ENCODE peak calls at places on chromosomes 1 and 21, in ten cellular contexts. P is B cell; M is colonic mucosa; V is CD4-positive, alpha-beta T cell; C is activated naive CD4-positive, alpha-beta T cell treated with anti-CD3 and anti-CD28 coated beads for 36 hours; H is CD4-positive, CD25-positive, alpha-beta regulatory T cell; X is CD8-positive, alpha-beta T cell; A is EL; Y is endothelial cell; R is Kasumi-1. N is an unnamed sample.
A peak's percentile ranks its signal among the peaks of the same experiment; 100 is the strongest.

GRCh38 chr1:208570362-208570761 is 326.2 kb upstream of the PLXNA2 start:
- DNase-seq in Y (no peak), C (no peak), M (no peak), P (no peak), A (no peak), X (no peak), H (no peak), R (no peak), V (no peak), N (no peak)

GRCh38 chr1:2438038-2438437 is 25.7 kb upstream of the PEX10 start:
- DNase-seq in A (no peak), V (no peak), H (no peak), R (no peak), X (no peak), P (no peak), Y (no peak), C (no peak), M (peak; percentile 32), N (no peak)

GRCh38 chr1:37394574-37395464 is 79.6 kb upstream of the ZC3H12A start:
- DNase-seq in V (no peak), M (no peak), Y (peak; percentile 8), R (no peak), C (no peak), A (no peak), P (no peak), H (no peak), X (no peak), N (no peak)

GRCh38 chr1:31483012-31483946 is 70.3 kb downstream of the SERINC2 start:
- DNase-seq in P (no peak), Y (no peak), H (no peak), M (peak; percentile 68), C (no peak), R (peak; percentile 87), A (peak; percentile 95), V (no peak), X (no peak), N (no peak)

GRCh38 chr1:234437423-234438171 is 41.4 kb downstream of the TARBP1 start:
- DNase-seq in A (peak; percentile 18), C (no peak), Y (no peak), R (no peak), H (no peak), V (no peak), P (no peak), M (no peak), X (no peak), N (no peak)

GRCh38 chr21:35059742-35060141 is 10.6 kb upstream of the RUNX1 start:
- DNase-seq in P (no peak), H (no peak), V (no peak), Y (no peak), X (no peak), A (peak; percentile 69), R (no peak), M (no peak), C (no peak), N (no peak)

GRCh38 chr1:84960371-84960770 is 36.5 kb downstream of the MCOLN2 start:
- DNase-seq in V (no peak), A (peak; percentile 85), P (no peak), H (no peak), C (no peak), R (no peak), Y (no peak), M (no peak), X (no peak), N (no peak)

GRCh38 chr1:150692720-150693119 is 4.2 kb downstream of the GOLPH3L start:
- DNase-seq in C (no peak), M (no peak), V (no peak), A (no peak), R (no peak), H (no peak), X (no peak), P (no peak), Y (no peak), N (no peak)

GRCh38 chr21:36820176-36821031 is 121.5 kb downstream of the SIM2 start:
- DNase-seq in C (no peak), R (peak; percentile 33), P (no peak), A (no peak), X (no peak), V (no peak), H (no peak), M (no peak), Y (no peak), N (no peak)

GRCh38 chr1:40218333-40218732 is 29.4 kb upstream of the TMCO2 start:
- DNase-seq in X (no peak), M (no peak), R (no peak), A (no peak), Y (no peak), H (no peak), V (no peak), P (no peak), C (no peak), N (no peak)

GRCh38 chr1:29237906-29238600 is 1.7 kb downstream of the PTPRU start:
- DNase-seq in X (no peak), H (no peak), A (peak; percentile 19), Y (peak; percentile 38), R (no peak), C (no peak), V (no peak), M (peak; percentile 39), P (peak; percentile 73), N (peak; percentile 77)

GRCh38 chr21:39882186-39882882 is 15.1 kb downstream of the PCP4 start:
- DNase-seq in R (no peak), Y (no peak), V (no peak), C (no peak), H (no peak), M (no peak), P (no peak), A (no peak), X (no peak), N (no peak)

GRCh38 chr1:112997781-112998180 is 41.8 kb upstream of the SLC16A1 start:
- DNase-seq in R (no peak), V (no peak), C (no peak), Y (no peak), H (no peak), P (no peak), A (no peak), X (no peak), M (no peak), N (no peak)

GRCh38 chr1:200306954-200307754 is 102.7 kb downstream of the ZNF281 start:
- DNase-seq in X (peak; percentile 11), C (peak; percentile 20), R (peak; percentile 70), H (no peak), Y (peak; percentile 14), P (peak; percentile 61), M (no peak), A (peak; percentile 38), V (no peak), N (no peak)

GRCh38 chr21:35102488-35103407 is 53.6 kb upstream of the RUNX1 start:
- DNase-seq in A (no peak), H (no peak), R (peak; percentile 98), X (peak; percentile 43), M (peak; percentile 24), V (no peak), Y (no peak), P (peak; percentile 68), C (peak; percentile 70), N (peak; percentile 62)

GRCh38 chr1:11929849-11930248 is 3.6 kb upstream of the KIAA2013 start:
- DNase-seq in Y (no peak), R (peak; percentile 90), H (no peak), X (no peak), V (no peak), M (peak; percentile 85), C (no peak), P (no peak), A (peak; percentile 89), N (peak; percentile 84)

GRCh38 chr1:153945131-153945794 is 1.3 kb downstream of the DENND4B start:
- DNase-seq in R (peak; percentile 93), Y (no peak), H (peak; percentile 73), C (peak; percentile 84), X (peak; percentile 82), M (peak; percentile 63), V (peak; percentile 78), A (peak; percentile 22), P (peak; percentile 93), N (peak; percentile 70)

GRCh38 chr1:31398246-31398645 is 14.8 kb upstream of the SERINC2 start:
- DNase-seq in H (no peak), C (no peak), A (no peak), Y (no peak), X (no peak), P (no peak), R (no peak), M (no peak), V (no peak), N (no peak)

GRCh38 chr21:23488245-23488644 is 2119.0 kb downstream of the MRPL39 start:
- DNase-seq in H (no peak), V (no peak), P (no peak), A (no peak), Y (no peak), C (no peak), M (no peak), R (no peak), X (no peak), N (no peak)

GRCh38 chr1:243325305-243325890 is 69.6 kb downstream of the SDCCAG8 start:
- DNase-seq in A (peak; percentile 59), X (peak; percentile 34), R (peak; percentile 83), H (peak; percentile 5), P (peak; percentile 27), V (no peak), M (peak; percentile 21), Y (peak; percentile 29), C (peak; percentile 45), N (no peak)

GRCh38 chr1:33586111-33586510 is 113.7 kb downstream of the ZSCAN20 start:
- DNase-seq in P (no peak), Y (no peak), R (no peak), H (no peak), V (no peak), X (no peak), M (no peak), A (peak; percentile 42), C (no peak), N (no peak)

GRCh38 chr1:155636397-155637153 is 26.6 kb downstream of the MSTO1 start:
- DNase-seq in Y (no peak), A (no peak), C (no peak), P (no peak), H (no peak), X (no peak), R (no peak), V (no peak), M (no peak), N (no peak)

GRCh38 chr1:157496121-157496526 is 56.2 kb downstream of the FCRL5 start:
- DNase-seq in R (peak; percentile 60), X (peak; percentile 35), C (peak; percentile 55), H (no peak), A (peak; percentile 42), P (peak; percentile 38), Y (peak; percentile 67), V (no peak), M (peak; percentile 63), N (no peak)

GRCh38 chr21:36059823-36060158 is 535 bp downstream of the SETD4 start:
- DNase-seq in A (no peak), H (no peak), V (no peak), M (peak; percentile 58), Y (peak; percentile 51), P (no peak), R (peak; percentile 33), C (peak; percentile 18), X (no peak), N (peak; percentile 74)

GRCh38 chr1:192831706-192832355 is 23.0 kb downstream of the RGS2 start:
- DNase-seq in M (no peak), P (no peak), Y (no peak), R (no peak), X (no peak), H (no peak), A (no peak), V (no peak), C (no peak), N (no peak)

GRCh38 chr1:4425892-4426291 is 228.5 kb upstream of the AJAP1 start:
- DNase-seq in C (peak; percentile 7), A (no peak), V (no peak), M (no peak), Y (no peak), P (no peak), R (no peak), X (no peak), H (no peak), N (no peak)

GRCh38 chr21:30256100-30256499 is 26.6 kb downstream of the KRTAP24-1 start:
- DNase-seq in V (no peak), M (peak; percentile 58), P (no peak), H (no peak), Y (no peak), X (no peak), R (no peak), C (no peak), A (no peak), N (no peak)

GRCh38 chr1:156498447-156499193 is 2.0 kb downstream of the MEF2D start:
- DNase-seq in M (peak; percentile 71), Y (peak; percentile 50), C (no peak), R (no peak), V (no peak), P (no peak), H (no peak), A (peak; percentile 78), X (no peak), N (peak; percentile 80)